ENCODE peak calls at places on chromosome 6, in six cellular contexts. B, K, N, C, E and U are unnamed samples. For H3K27me3, the result is how much of the 10 kb centered on the place peaks cover.

GRCh38 chr6:143007626-143008025 is 53.1 kb upstream of the AIG1 start:
- DNase-seq in K (no peak), B (no peak), C (no peak), N (no peak), E (no peak), U (no peak)

GRCh38 chr6:137417411-137417810 is 76.8 kb downstream of the OLIG3 start:
- DNase-seq in N (no peak), B (no peak), K (no peak), C (no peak), E (no peak), U (no peak)

GRCh38 chr6:154960299-154960796 is 34.8 kb upstream of the TIAM2 start:
- DNase-seq in C (no peak), E (no peak), K (no peak), N (no peak), B (no peak), U (no peak)

GRCh38 chr6:5653801-5654200 is 352.9 kb downstream of the NRN1 start:
- DNase-seq in K (no peak), C (no peak), B (no peak), E (no peak), N (no peak), U (no peak)

GRCh38 chr6:46044876-46045617 is 29.4 kb upstream of the CLIC5 start:
- DNase-seq in C (no peak), K (peak), E (no peak), N (no peak), B (no peak), U (no peak)

GRCh38 chr6:154514481-154514880 is 4.0 kb upstream of the CNKSR3 start:
- DNase-seq in E (no peak), K (no peak), B (no peak), C (no peak), N (no peak), U (no peak)

GRCh38 chr6:137006056-137006455 is 38.7 kb downstream of the IL20RA start:
- DNase-seq in C (no peak), E (no peak), N (no peak), K (no peak), B (no peak), U (no peak)

GRCh38 chr6:37783025-37783825 is 36.3 kb upstream of the ZFAND3 start:
- DNase-seq in C (no peak), K (no peak), E (no peak), B (peak), N (no peak), U (no peak)

GRCh38 chr6:68701159-68701558 is 66.1 kb downstream of the ADGRB3 start:
- DNase-seq in E (no peak), C (no peak), N (no peak), K (no peak), B (no peak), U (no peak)

GRCh38 chr6:131807644-131808459 is at the start of gene ENPP1:
- DNase-seq in B (peak), K (no peak), N (peak), C (no peak), E (peak), U (peak)

GRCh38 chr6:33894438-33894837 is 90.6 kb upstream of the MLN start:
- DNase-seq in B (no peak), N (no peak), K (no peak), C (no peak), E (no peak), U (no peak)

GRCh38 chr6:156612361-156612760 is 164.8 kb upstream of the ARID1B start:
- DNase-seq in C (no peak), N (no peak), K (no peak), E (no peak), B (no peak), U (no peak)

GRCh38 chr6:7691675-7692452 is 34.0 kb upstream of the BMP6 start:
- DNase-seq in E (no peak), K (peak), B (no peak), C (no peak), N (no peak), U (no peak)

GRCh38 chr6:156160007-156160787 is 617.0 kb upstream of the ARID1B start:
- DNase-seq in B (no peak), E (no peak), C (no peak), N (no peak), K (no peak), U (no peak)

GRCh38 chr6:393391-394221 is 2.1 kb downstream of the IRF4 start:
- DNase-seq in E (no peak), K (no peak), C (no peak), N (peak), B (no peak), U (no peak)

GRCh38 chr6:42693725-42694323 is 28.6 kb downstream of the PRPH2 start:
- DNase-seq in C (no peak), N (no peak), E (no peak), K (no peak), B (no peak), U (peak)

GRCh38 chr6:71091167-71091566 is 134.3 kb upstream of the B3GAT2 start:
- DNase-seq in K (no peak), B (no peak), E (no peak), C (no peak), N (no peak), U (no peak)

GRCh38 chr6:75210885-75211739 is 5.3 kb upstream of the COL12A1 start:
- DNase-seq in K (no peak), N (no peak), B (no peak), E (peak), C (no peak), U (no peak)

GRCh38 chr6:12012231-12012565 is at the start of gene HIVEP1:
- DNase-seq in B (peak), E (peak), K (no peak), C (no peak), N (peak), U (no peak)

GRCh38 chr6:8334113-8334512 is 101.2 kb downstream of the SLC35B3 start:
- DNase-seq in E (no peak), B (no peak), C (no peak), K (no peak), N (no peak), U (no peak)

GRCh38 chr6:43728586-43728985 is 41.0 kb upstream of the MRPS18A start:
- DNase-seq in C (no peak), E (no peak), B (no peak), K (no peak), N (no peak), U (no peak)

GRCh38 chr6:141669141-141669540 is 463.6 kb upstream of the GJE1 start:
- DNase-seq in N (peak), B (no peak), C (no peak), K (no peak), E (no peak), U (no peak)

GRCh38 chr6:130558131-130558530 is 192.3 kb downstream of the TMEM200A start:
- DNase-seq in K (no peak), N (no peak), C (no peak), E (no peak), B (no peak), U (no peak)

GRCh38 chr6:163837681-163838431 is 423.3 kb downstream of the QKI start:
- DNase-seq in K (no peak), B (peak), C (no peak), E (peak), N (no peak), U (no peak)

GRCh38 chr6:149567846-149568585 is 1.8 kb downstream of the GINM1 start:
- DNase-seq in E (no peak), B (no peak), C (no peak), N (no peak), K (no peak), U (no peak)

GRCh38 chr6:45710304-45710821 is 305.3 kb downstream of the CLIC5 start:
- DNase-seq in E (no peak), C (no peak), N (no peak), K (no peak), B (no peak), U (no peak)

GRCh38 chr6:165365371-165365770 is 56.0 kb upstream of the C6orf118 start:
- DNase-seq in K (no peak), N (no peak), B (no peak), E (no peak), C (no peak), U (no peak)

GRCh38 chr6:71579902-71580301 is 291.3 kb downstream of the OGFRL1 start:
- DNase-seq in N (no peak), E (no peak), B (no peak), C (no peak), K (no peak), U (no peak)

GRCh38 chr6:156953478-156954146 is 176.4 kb downstream of the ARID1B start:
- DNase-seq in E (peak), C (no peak), K (no peak), N (no peak), B (no peak), U (no peak)

GRCh38 chr6:82040405-82041221 is 206.9 kb downstream of the IBTK start:
- DNase-seq in K (no peak), B (no peak), N (no peak), E (peak), C (no peak), U (no peak)

GRCh38 chr6:108587258-108588059 is 26.7 kb downstream of the FOXO3 start:
- DNase-seq in K (no peak), B (no peak), E (no peak), C (no peak), N (no peak), U (no peak)

GRCh38 chr6:131029661-131030297 is 33.3 kb downstream of the EPB41L2 start:
- DNase-seq in K (no peak), C (no peak), B (no peak), N (no peak), E (peak), U (no peak)

GRCh38 chr6:36314221-36315014 is 22.3 kb downstream of the BNIP5 start:
- DNase-seq in C (no peak), N (no peak), K (no peak), E (no peak), B (no peak), U (no peak)

GRCh38 chr6:31738048-31738979 is 1.5 kb upstream of the MSH5 start:
- DNase-seq in E (peak), B (no peak), C (no peak), N (peak), K (no peak), U (peak)

GRCh38 chr6:3737149-3737830 is 14.2 kb downstream of the PXDC1 start:
- DNase-seq in K (no peak), E (no peak), C (no peak), B (peak), N (no peak), U (no peak)

GRCh38 chr6:30725713-30726505 is 5.8 kb downstream of the TUBB start:
- DNase-seq in E (no peak), K (no peak), B (no peak), C (no peak), N (peak), U (no peak)
- H3K27ac ChIP-seq in E (peak), K (peak), B (no peak), C (peak), N (peak), U (no peak)

DNA sequence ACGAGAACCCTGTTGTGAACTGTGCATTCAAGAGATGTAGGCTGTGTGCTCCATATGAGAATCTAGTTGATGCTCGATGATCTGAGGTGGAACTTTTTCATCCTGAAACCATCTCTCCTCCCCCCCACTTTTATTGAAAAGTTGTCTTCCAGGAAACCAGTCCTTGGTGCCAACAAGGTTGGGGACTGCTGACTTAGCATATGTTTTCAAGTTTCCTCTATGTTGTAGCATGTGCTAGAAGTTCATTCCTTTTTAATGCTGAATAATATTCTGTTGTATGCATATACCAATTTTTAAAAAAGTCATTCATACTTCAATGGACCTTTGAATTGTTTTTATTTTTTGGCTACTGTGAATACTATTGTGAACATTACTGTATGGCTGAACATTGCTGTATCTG is 27.2 kb downstream of the CARMIL1 start:
- DNase-seq in N (no peak), K (no peak), E (no peak), C (no peak), B (no peak), U (no peak)
- H3K27me3 ChIP-seq in N (under half), K (under half), E (under half), C (under half), B (under half), U (under half)

GRCh38 chr6:166559662-166560061 is 26.8 kb downstream of the RAMACL start:
- DNase-seq in B (no peak), K (no peak), N (no peak), E (no peak), C (no peak), U (no peak)
- H3K27ac ChIP-seq in B (no peak), K (no peak), N (no peak), E (no peak), C (no peak), U (no peak)

GRCh38 chr6:98834060-98835031 is at the start of gene POU3F2:
- DNase-seq in B (peak), N (peak), K (no peak), C (no peak), E (peak), U (peak)
- H3K27me3 ChIP-seq in B (under half), N (half or more), K (half or more), C (under half), E (under half), U (half or more)

GRCh38 chr6:26437550-26437949 is 2.8 kb upstream of the BTN3A3 start:
- DNase-seq in E (no peak), N (no peak), K (no peak), C (no peak), B (no peak), U (no peak)

GRCh38 chr6:26440977-26441358 is 664 bp downstream of the BTN3A3 start:
- DNase-seq in C (no peak), N (no peak), B (no peak), K (no peak), E (no peak), U (no peak)

GRCh38 chr6:26439151-26439550 is 1.2 kb upstream of the BTN3A3 start:
- DNase-seq in K (no peak), C (no peak), N (no peak), E (no peak), B (no peak), U (no peak)

GRCh38 chr6:26438000-26438399 is 2.3 kb upstream of the BTN3A3 start:
- DNase-seq in C (no peak), N (no peak), K (no peak), E (no peak), B (no peak), U (no peak)

DNA sequence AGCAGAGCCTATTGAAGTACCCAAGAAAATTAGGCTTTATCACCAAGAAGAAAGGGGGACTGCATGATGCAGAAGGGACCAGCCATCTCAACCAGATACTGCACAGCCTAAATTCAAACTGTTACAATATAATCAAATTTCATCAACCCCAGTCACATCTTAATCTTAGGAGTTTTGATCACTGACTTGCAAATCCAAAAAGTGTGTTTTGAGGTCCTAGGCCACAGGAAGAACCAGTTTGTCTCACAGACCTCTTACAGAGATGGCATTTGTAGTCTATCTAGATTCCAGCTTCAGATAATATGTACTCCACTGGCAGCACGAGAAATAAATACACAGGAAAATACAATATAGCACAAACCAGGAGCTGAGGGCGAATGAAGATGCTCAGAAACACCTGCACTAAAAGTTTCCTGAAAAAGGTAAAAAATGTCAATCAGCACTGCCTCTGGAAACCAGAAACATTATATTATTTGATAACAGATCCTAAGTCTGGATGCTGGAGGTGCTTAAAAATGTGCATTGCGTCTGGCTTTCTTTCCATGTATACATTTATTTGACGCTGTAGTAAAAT is 665 bp upstream of the BTN3A3 start:
- DNase-seq in N (no peak), E (no peak), B (no peak), C (no peak), K (no peak), U (no peak)
- H3K27ac ChIP-seq in N (peak), E (no peak), B (peak), C (peak), K (peak), U (peak)

DNA sequence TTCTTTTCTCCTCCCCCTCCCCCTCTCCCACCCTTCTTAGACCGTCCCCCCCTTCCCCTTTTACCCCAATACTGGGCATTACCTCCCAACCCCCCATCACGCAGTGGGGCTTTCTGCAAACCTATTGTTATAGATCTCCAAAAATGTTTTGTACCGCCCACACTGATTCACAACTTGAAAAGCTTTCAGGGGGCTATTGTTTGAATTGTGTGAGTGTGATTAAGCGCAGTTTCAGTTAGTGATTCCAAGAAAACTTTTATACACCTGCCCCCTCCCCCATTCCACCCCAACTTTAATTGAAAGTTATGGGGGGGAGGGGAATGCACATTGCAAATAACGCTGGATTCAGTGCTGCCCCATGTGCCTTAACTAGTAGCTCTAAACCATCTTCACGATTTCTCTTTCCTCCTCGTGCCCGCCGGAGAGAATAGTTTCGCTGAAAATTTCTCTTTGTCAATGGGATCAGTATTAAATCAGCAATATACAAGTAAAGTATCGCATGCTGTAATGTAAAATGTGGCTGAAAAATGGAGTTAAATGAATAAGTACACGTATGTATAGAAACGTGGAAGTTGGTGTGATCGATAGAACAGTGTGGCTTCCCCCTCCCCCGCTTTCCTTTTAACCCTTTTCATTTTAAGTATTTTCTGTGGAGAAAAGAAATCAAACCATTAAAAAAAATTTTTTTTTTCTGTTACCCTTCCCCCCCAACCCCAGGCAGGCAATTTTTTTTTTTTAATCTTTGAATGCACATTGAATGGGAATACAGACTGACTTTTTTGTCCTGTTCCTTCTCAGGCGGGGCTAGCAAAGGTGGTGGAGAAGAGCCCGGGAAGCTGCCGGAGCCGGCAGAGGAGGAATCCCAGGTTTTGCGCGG is 632 bp downstream of the LIN28B start:
- DNase-seq in K (no peak), B (no peak), E (peak), C (no peak), N (no peak), U (no peak)
- H3K27me3 ChIP-seq in K (under half), B (under half), E (under half), C (under half), N (half or more), U (under half)

GRCh38 chr6:14856177-14856576 is 389.7 kb upstream of the JARID2 start:
- DNase-seq in E (no peak), N (no peak), C (no peak), B (no peak), K (no peak), U (no peak)
- H3K27ac ChIP-seq in E (no peak), N (no peak), C (no peak), B (no peak), K (no peak), U (no peak)

GRCh38 chr6:40588070-40588384 is 863 bp upstream of the LRFN2 start:
- DNase-seq in K (no peak), B (no peak), C (no peak), E (no peak), N (no peak), U (no peak)
- H3K27me3 ChIP-seq in K (under half), B (under half), C (under half), E (under half), N (under half), U (under half)

GRCh38 chr6:16302721-16303552 is 64.5 kb downstream of the GMPR start:
- DNase-seq in N (no peak), E (no peak), B (no peak), K (no peak), C (no peak), U (no peak)
- H3K27ac ChIP-seq in N (no peak), E (no peak), B (no peak), K (no peak), C (no peak), U (no peak)